ENCODE peak calls at places on chromosomes 7 and 10, in ten cellular contexts. One of them, this sample, is unnamed.

GRCh38 chr7:143216151-143216550 is 5.7 kb upstream of the TAS2R40 start:
- DNase-seq in glutamatergic neuron: no peak
- DNase-seq in OCI-LY7: no peak
- DNase-seq in coronary artery: no peak
- DNase-seq in RWPE2: no peak
- DNase-seq in cardiac fibroblast: no peak
- DNase-seq in epithelial cell of esophagus: peak; percentile 66
- DNase-seq in H9: no peak
- DNase-seq in lower leg skin: no peak
- DNase-seq in BE2C: no peak
- DNase-seq in this sample: no peak

GRCh38 chr7:106358103-106358663 is 73.4 kb upstream of the NAMPT start:
- DNase-seq in OCI-LY7: no peak
- DNase-seq in cardiac fibroblast: peak; percentile 87
- DNase-seq in glutamatergic neuron: no peak
- DNase-seq in RWPE2: no peak
- DNase-seq in H9: no peak
- DNase-seq in coronary artery: no peak
- DNase-seq in epithelial cell of esophagus: peak; percentile 17
- DNase-seq in BE2C: no peak
- DNase-seq in lower leg skin: no peak
- DNase-seq in this sample: no peak

GRCh38 chr10:62231371-62231770 is 37.3 kb downstream of the RTKN2 start:
- DNase-seq in cardiac fibroblast: peak; percentile 89
- DNase-seq in BE2C: no peak
- DNase-seq in coronary artery: no peak
- DNase-seq in lower leg skin: no peak
- DNase-seq in glutamatergic neuron: no peak
- DNase-seq in H9: no peak
- DNase-seq in OCI-LY7: no peak
- DNase-seq in epithelial cell of esophagus: peak; percentile 60
- DNase-seq in RWPE2: no peak
- DNase-seq in this sample: no peak

GRCh38 chr7:41114166-41114565 is 588.7 kb downstream of the INHBA start:
- DNase-seq in RWPE2: no peak
- DNase-seq in coronary artery: no peak
- DNase-seq in BE2C: no peak
- DNase-seq in OCI-LY7: no peak
- DNase-seq in cardiac fibroblast: no peak
- DNase-seq in H9: no peak
- DNase-seq in epithelial cell of esophagus: peak; percentile 80
- DNase-seq in glutamatergic neuron: no peak
- DNase-seq in lower leg skin: no peak
- DNase-seq in this sample: no peak

GRCh38 chr10:10223129-10223528 is 794.5 kb upstream of the CELF2 start:
- DNase-seq in glutamatergic neuron: no peak
- DNase-seq in epithelial cell of esophagus: no peak
- DNase-seq in coronary artery: no peak
- DNase-seq in BE2C: no peak
- DNase-seq in OCI-LY7: no peak
- DNase-seq in RWPE2: no peak
- DNase-seq in cardiac fibroblast: no peak
- DNase-seq in H9: no peak
- DNase-seq in lower leg skin: no peak
- DNase-seq in this sample: no peak

GRCh38 chr7:98930921-98931320 is 52.6 kb downstream of the TRRAP start:
- DNase-seq in RWPE2: no peak
- DNase-seq in lower leg skin: no peak
- DNase-seq in cardiac fibroblast: no peak
- DNase-seq in epithelial cell of esophagus: peak; percentile 26
- DNase-seq in OCI-LY7: no peak
- DNase-seq in coronary artery: no peak
- DNase-seq in BE2C: no peak
- DNase-seq in glutamatergic neuron: no peak
- DNase-seq in H9: no peak
- DNase-seq in this sample: no peak

GRCh38 chr7:80002865-80003264 is 131.8 kb upstream of the GNAI1 start:
- DNase-seq in OCI-LY7: no peak
- DNase-seq in RWPE2: no peak
- DNase-seq in cardiac fibroblast: no peak
- DNase-seq in BE2C: no peak
- DNase-seq in lower leg skin: no peak
- DNase-seq in glutamatergic neuron: no peak
- DNase-seq in H9: no peak
- DNase-seq in epithelial cell of esophagus: peak; percentile 8
- DNase-seq in coronary artery: no peak
- DNase-seq in this sample: no peak

GRCh38 chr7:74498354-74498753 is 44.6 kb downstream of the GTF2IRD1 start:
- DNase-seq in lower leg skin: no peak
- DNase-seq in cardiac fibroblast: no peak
- DNase-seq in epithelial cell of esophagus: no peak
- DNase-seq in BE2C: no peak
- DNase-seq in H9: no peak
- DNase-seq in OCI-LY7: no peak
- DNase-seq in RWPE2: no peak
- DNase-seq in coronary artery: no peak
- DNase-seq in glutamatergic neuron: no peak
- DNase-seq in this sample: no peak

GRCh38 chr7:128737867-128738390 is 1.2 kb upstream of the CALU start:
- DNase-seq in coronary artery: no peak
- DNase-seq in cardiac fibroblast: peak; percentile 28
- DNase-seq in epithelial cell of esophagus: peak; percentile 80
- DNase-seq in RWPE2: no peak
- DNase-seq in BE2C: no peak
- DNase-seq in lower leg skin: no peak
- DNase-seq in H9: no peak
- DNase-seq in glutamatergic neuron: no peak
- DNase-seq in OCI-LY7: no peak
- DNase-seq in this sample: no peak

GRCh38 chr7:6616854-6617643 is 1.6 kb downstream of the ZNF853 start:
- DNase-seq in BE2C: no peak
- DNase-seq in glutamatergic neuron: no peak
- DNase-seq in coronary artery: no peak
- DNase-seq in OCI-LY7: no peak
- DNase-seq in epithelial cell of esophagus: no peak
- DNase-seq in lower leg skin: no peak
- DNase-seq in H9: no peak
- DNase-seq in cardiac fibroblast: no peak
- DNase-seq in RWPE2: no peak
- DNase-seq in this sample: peak; percentile 75

GRCh38 chr10:68992721-68993440 is 4.3 kb downstream of the KIFBP start:
- DNase-seq in OCI-LY7: no peak
- DNase-seq in glutamatergic neuron: no peak
- DNase-seq in epithelial cell of esophagus: peak; percentile 74
- DNase-seq in coronary artery: peak; percentile 85
- DNase-seq in H9: no peak
- DNase-seq in BE2C: no peak
- DNase-seq in lower leg skin: peak; percentile 23
- DNase-seq in RWPE2: no peak
- DNase-seq in cardiac fibroblast: peak; percentile 93
- DNase-seq in this sample: no peak

GRCh38 chr7:5525271-5526189 is 101.9 kb upstream of the TNRC18 start:
- DNase-seq in cardiac fibroblast: peak; percentile 70
- DNase-seq in OCI-LY7: peak; percentile 25
- DNase-seq in RWPE2: no peak
- DNase-seq in BE2C: no peak
- DNase-seq in epithelial cell of esophagus: peak; percentile 78
- DNase-seq in H9: peak; percentile 65
- DNase-seq in lower leg skin: no peak
- DNase-seq in glutamatergic neuron: no peak
- DNase-seq in coronary artery: no peak
- DNase-seq in this sample: no peak

GRCh38 chr10:122632031-122632430 is 67.6 kb downstream of the C10orf120 start:
- DNase-seq in epithelial cell of esophagus: no peak
- DNase-seq in cardiac fibroblast: no peak
- DNase-seq in BE2C: peak; percentile 63
- DNase-seq in OCI-LY7: no peak
- DNase-seq in glutamatergic neuron: no peak
- DNase-seq in coronary artery: no peak
- DNase-seq in H9: no peak
- DNase-seq in lower leg skin: no peak
- DNase-seq in RWPE2: no peak
- DNase-seq in this sample: peak; percentile 41

GRCh38 chr10:121974535-121975294 is at the start of gene NSMCE4A:
- DNase-seq in coronary artery: peak; percentile 83
- DNase-seq in lower leg skin: peak; percentile 53
- DNase-seq in RWPE2: peak; percentile 70
- DNase-seq in OCI-LY7: peak; percentile 88
- DNase-seq in glutamatergic neuron: peak; percentile 88
- DNase-seq in epithelial cell of esophagus: peak; percentile 76
- DNase-seq in cardiac fibroblast: peak; percentile 80
- DNase-seq in H9: peak; percentile 39
- DNase-seq in BE2C: peak; percentile 86
- DNase-seq in this sample: peak; percentile 72

GRCh38 chr7:97798036-97799019 is 66.4 kb downstream of the TAC1 start:
- DNase-seq in BE2C: no peak
- DNase-seq in cardiac fibroblast: no peak
- DNase-seq in epithelial cell of esophagus: no peak
- DNase-seq in RWPE2: no peak
- DNase-seq in coronary artery: no peak
- DNase-seq in glutamatergic neuron: no peak
- DNase-seq in lower leg skin: no peak
- DNase-seq in H9: no peak
- DNase-seq in OCI-LY7: no peak
- DNase-seq in this sample: no peak

GRCh38 chr10:94314913-94315545 is 47.7 kb downstream of the NOC3L start:
- DNase-seq in BE2C: no peak
- DNase-seq in lower leg skin: no peak
- DNase-seq in glutamatergic neuron: no peak
- DNase-seq in coronary artery: no peak
- DNase-seq in epithelial cell of esophagus: no peak
- DNase-seq in RWPE2: no peak
- DNase-seq in H9: no peak
- DNase-seq in OCI-LY7: no peak
- DNase-seq in cardiac fibroblast: peak; percentile 63
- DNase-seq in this sample: no peak
- TF ChIP-seq CTCF in BE2C: peak; percentile 11
- TF ChIP-seq CTCF in lower leg skin: no peak
- TF ChIP-seq CTCF in glutamatergic neuron: no peak
- TF ChIP-seq CTCF in coronary artery: no peak
- TF ChIP-seq CTCF in epithelial cell of esophagus: no peak
- TF ChIP-seq CTCF in RWPE2: no peak
- TF ChIP-seq CTCF in H9: peak; percentile 27
- TF ChIP-seq CTCF in OCI-LY7: no peak
- TF ChIP-seq CTCF in cardiac fibroblast: no peak
- TF ChIP-seq CTCF in this sample: no peak

DNA sequence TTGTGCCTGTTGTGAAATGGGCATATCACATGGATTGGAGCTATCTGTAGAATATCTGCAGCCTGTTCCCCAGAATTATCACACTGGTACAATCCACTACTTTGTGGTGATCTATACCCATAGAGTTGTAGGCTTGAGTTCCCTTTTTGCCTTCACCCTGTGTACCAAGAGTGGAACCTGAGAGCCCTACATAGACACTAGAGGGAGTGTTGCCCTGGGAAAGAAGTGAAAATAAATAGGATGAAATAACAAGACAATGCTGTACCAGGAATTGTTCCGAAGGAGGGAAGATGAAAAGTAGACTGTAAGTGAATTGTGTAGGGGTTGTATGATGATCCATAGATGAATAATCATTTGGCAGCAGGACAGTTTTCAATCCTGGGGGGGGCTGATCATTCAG is 9.0 kb downstream of the SORCS3 start:
- DNase-seq in H9: no peak
- DNase-seq in RWPE2: no peak
- DNase-seq in glutamatergic neuron: no peak
- DNase-seq in OCI-LY7: no peak
- DNase-seq in BE2C: no peak
- DNase-seq in cardiac fibroblast: no peak
- DNase-seq in lower leg skin: no peak
- DNase-seq in epithelial cell of esophagus: peak; percentile 13
- DNase-seq in coronary artery: no peak
- DNase-seq in this sample: no peak
- TF ChIP-seq CTCF in H9: peak; percentile 62
- TF ChIP-seq CTCF in RWPE2: peak; percentile 36
- TF ChIP-seq CTCF in glutamatergic neuron: no peak
- TF ChIP-seq CTCF in OCI-LY7: peak; percentile 22
- TF ChIP-seq CTCF in BE2C: no peak
- TF ChIP-seq CTCF in cardiac fibroblast: no peak
- TF ChIP-seq CTCF in lower leg skin: no peak
- TF ChIP-seq CTCF in epithelial cell of esophagus: peak; percentile 40
- TF ChIP-seq CTCF in coronary artery: no peak
- TF ChIP-seq CTCF in this sample: no peak

GRCh38 chr10:31593124-31593523 is 274.1 kb downstream of the ZEB1 start:
- DNase-seq in lower leg skin: no peak
- DNase-seq in BE2C: no peak
- DNase-seq in cardiac fibroblast: no peak
- DNase-seq in glutamatergic neuron: no peak
- DNase-seq in RWPE2: no peak
- DNase-seq in H9: no peak
- DNase-seq in OCI-LY7: no peak
- DNase-seq in coronary artery: no peak
- DNase-seq in epithelial cell of esophagus: peak; percentile 32
- DNase-seq in this sample: no peak

GRCh38 chr10:31587691-31588090 is 268.7 kb downstream of the ZEB1 start:
- DNase-seq in cardiac fibroblast: no peak
- DNase-seq in epithelial cell of esophagus: no peak
- DNase-seq in BE2C: no peak
- DNase-seq in H9: no peak
- DNase-seq in OCI-LY7: no peak
- DNase-seq in glutamatergic neuron: no peak
- DNase-seq in coronary artery: peak; percentile 64
- DNase-seq in lower leg skin: no peak
- DNase-seq in RWPE2: no peak
- DNase-seq in this sample: no peak

GRCh38 chr10:31590023-31590800 is 271.2 kb downstream of the ZEB1 start:
- DNase-seq in cardiac fibroblast: peak; percentile 31
- DNase-seq in lower leg skin: no peak
- DNase-seq in epithelial cell of esophagus: no peak
- DNase-seq in RWPE2: no peak
- DNase-seq in OCI-LY7: no peak
- DNase-seq in glutamatergic neuron: no peak
- DNase-seq in BE2C: no peak
- DNase-seq in H9: no peak
- DNase-seq in coronary artery: no peak
- DNase-seq in this sample: no peak

GRCh38 chr10:31594331-31594880 is 275.4 kb downstream of the ZEB1 start:
- DNase-seq in OCI-LY7: no peak
- DNase-seq in glutamatergic neuron: no peak
- DNase-seq in H9: no peak
- DNase-seq in cardiac fibroblast: no peak
- DNase-seq in lower leg skin: no peak
- DNase-seq in coronary artery: no peak
- DNase-seq in RWPE2: no peak
- DNase-seq in BE2C: no peak
- DNase-seq in epithelial cell of esophagus: no peak
- DNase-seq in this sample: no peak

GRCh38 chr10:31591569-31591968 is 272.6 kb downstream of the ZEB1 start:
- DNase-seq in epithelial cell of esophagus: no peak
- DNase-seq in glutamatergic neuron: no peak
- DNase-seq in cardiac fibroblast: no peak
- DNase-seq in OCI-LY7: no peak
- DNase-seq in coronary artery: no peak
- DNase-seq in RWPE2: no peak
- DNase-seq in BE2C: no peak
- DNase-seq in H9: no peak
- DNase-seq in lower leg skin: no peak
- DNase-seq in this sample: no peak
- TF ChIP-seq CTCF in epithelial cell of esophagus: no peak
- TF ChIP-seq CTCF in glutamatergic neuron: no peak
- TF ChIP-seq CTCF in cardiac fibroblast: no peak
- TF ChIP-seq CTCF in OCI-LY7: no peak
- TF ChIP-seq CTCF in coronary artery: no peak
- TF ChIP-seq CTCF in RWPE2: no peak
- TF ChIP-seq CTCF in BE2C: no peak
- TF ChIP-seq CTCF in H9: no peak
- TF ChIP-seq CTCF in lower leg skin: no peak
- TF ChIP-seq CTCF in this sample: no peak

GRCh38 chr10:78109210-78109609 is 75.5 kb downstream of the RPS24 start:
- DNase-seq in OCI-LY7: no peak
- DNase-seq in BE2C: no peak
- DNase-seq in H9: peak; percentile 58
- DNase-seq in glutamatergic neuron: no peak
- DNase-seq in epithelial cell of esophagus: no peak
- DNase-seq in lower leg skin: no peak
- DNase-seq in coronary artery: no peak
- DNase-seq in RWPE2: no peak
- DNase-seq in cardiac fibroblast: no peak
- DNase-seq in this sample: no peak
- TF ChIP-seq CTCF in OCI-LY7: no peak
- TF ChIP-seq CTCF in BE2C: no peak
- TF ChIP-seq CTCF in H9: peak; percentile 43
- TF ChIP-seq CTCF in glutamatergic neuron: no peak
- TF ChIP-seq CTCF in epithelial cell of esophagus: no peak
- TF ChIP-seq CTCF in lower leg skin: no peak
- TF ChIP-seq CTCF in coronary artery: no peak
- TF ChIP-seq CTCF in RWPE2: no peak
- TF ChIP-seq CTCF in cardiac fibroblast: no peak
- TF ChIP-seq CTCF in this sample: no peak

This sample was measured in upper lobe of left lung.